ENCODE peak calls at places on chromosomes 12 and 14, in five cellular contexts. F is gastrocnemius medialis, E is fibroblast of lung, B is cardiac muscle cell, R is H9. K is an unnamed sample.

GRCh38 chr14:97874394-97874793 is 1077.2 kb downstream of the VRK1 start:
- DNase-seq in E (no peak), B (no peak), R (no peak), F (no peak), K (no peak)

GRCh38 chr14:61549425-61549824 is 145.9 kb upstream of the HIF1A start:
- DNase-seq in R (no peak), E (peak), B (no peak), F (no peak), K (no peak)

GRCh38 chr12:40598073-40598472 is 94.2 kb upstream of the CNTN1 start:
- DNase-seq in R (no peak), E (no peak), F (no peak), B (no peak), K (no peak)

GRCh38 chr14:73757381-73757780 is 43.2 kb upstream of the PNMA1 start:
- DNase-seq in F (no peak), R (no peak), E (no peak), B (no peak), K (no peak)

GRCh38 chr14:39442293-39442692 is 10.1 kb upstream of the FBXO33 start:
- DNase-seq in F (peak), R (no peak), E (peak), B (no peak), K (no peak)

GRCh38 chr12:54411398-54412241 is 7.4 kb downstream of the ITGA5 start:
- DNase-seq in R (peak), E (peak), B (no peak), F (peak), K (no peak)

GRCh38 chr12:72271401-72271740 is 799 bp upstream of the TRHDE start:
- DNase-seq in E (peak), B (peak), R (no peak), F (no peak), K (no peak)

GRCh38 chr12:47839214-47839613 is 19.5 kb upstream of the HDAC7 start:
- DNase-seq in B (no peak), R (peak), F (no peak), E (no peak), K (no peak)

GRCh38 chr12:4587108-4587507 is 25.1 kb downstream of the DYRK4 start:
- DNase-seq in B (no peak), R (peak), E (no peak), F (no peak), K (no peak)

GRCh38 chr12:15706010-15706676 is 83.0 kb downstream of the EPS8 start:
- DNase-seq in B (no peak), R (peak), F (no peak), E (no peak), K (no peak)

GRCh38 chr12:82964446-82964845 is 277.7 kb downstream of the TMTC2 start:
- DNase-seq in F (no peak), R (no peak), B (peak), E (no peak), K (no peak)

GRCh38 chr14:24308342-24309124 is 756 bp upstream of the CIDEB start:
- DNase-seq in E (no peak), B (no peak), R (no peak), F (no peak), K (no peak)

GRCh38 chr14:43587183-43587582 is 919.9 kb downstream of the FSCB start:
- DNase-seq in R (peak), E (no peak), F (no peak), B (no peak), K (no peak)

GRCh38 chr12:16165506-16165905 is 112.0 kb downstream of the SLC15A5 start:
- DNase-seq in B (peak), E (peak), F (peak), R (peak), K (no peak)

GRCh38 chr12:57127710-57128518 is at the start of gene LRP1:
- DNase-seq in B (peak), E (peak), F (peak), R (peak), K (peak)

GRCh38 chr12:88650715-88651114 is 70.4 kb upstream of the KITLG start:
- DNase-seq in R (no peak), E (peak), B (no peak), F (no peak), K (no peak)

GRCh38 chr12:117284160-117284559 is 77.3 kb downstream of the NOS1 start:
- DNase-seq in F (no peak), R (no peak), B (no peak), E (no peak), K (no peak)

GRCh38 chr12:77118696-77119095 is 53.3 kb upstream of the E2F7 start:
- DNase-seq in E (peak), B (no peak), F (no peak), R (no peak), K (no peak)

GRCh38 chr12:6178981-6179761 is 21.0 kb upstream of the CD9 start:
- DNase-seq in B (peak), F (no peak), E (peak), R (peak), K (no peak)
- TF ChIP-seq CTCF in B (peak), F (no peak), E (no peak), R (peak), K (no peak)

GRCh38 chr12:70754330-70754741 is 117.1 kb upstream of the PTPRB start:
- DNase-seq in R (no peak), E (no peak), B (peak), F (no peak), K (no peak)
- TF ChIP-seq CTCF in R (no peak), E (no peak), B (no peak), F (no peak), K (no peak)

GRCh38 chr12:93419388-93420034 is 22.2 kb downstream of the UBE2N start:
- DNase-seq in E (peak), B (peak), R (no peak), F (no peak), K (peak)
- TF ChIP-seq CTCF in E (no peak), B (peak), R (peak), F (peak), K (peak)

GRCh38 chr14:59004012-59004411 is 184.5 kb upstream of the DAAM1 start:
- DNase-seq in R (no peak), F (no peak), E (no peak), B (peak), K (no peak)
- TF ChIP-seq CTCF in R (no peak), F (no peak), E (peak), B (peak), K (no peak)

DNA sequence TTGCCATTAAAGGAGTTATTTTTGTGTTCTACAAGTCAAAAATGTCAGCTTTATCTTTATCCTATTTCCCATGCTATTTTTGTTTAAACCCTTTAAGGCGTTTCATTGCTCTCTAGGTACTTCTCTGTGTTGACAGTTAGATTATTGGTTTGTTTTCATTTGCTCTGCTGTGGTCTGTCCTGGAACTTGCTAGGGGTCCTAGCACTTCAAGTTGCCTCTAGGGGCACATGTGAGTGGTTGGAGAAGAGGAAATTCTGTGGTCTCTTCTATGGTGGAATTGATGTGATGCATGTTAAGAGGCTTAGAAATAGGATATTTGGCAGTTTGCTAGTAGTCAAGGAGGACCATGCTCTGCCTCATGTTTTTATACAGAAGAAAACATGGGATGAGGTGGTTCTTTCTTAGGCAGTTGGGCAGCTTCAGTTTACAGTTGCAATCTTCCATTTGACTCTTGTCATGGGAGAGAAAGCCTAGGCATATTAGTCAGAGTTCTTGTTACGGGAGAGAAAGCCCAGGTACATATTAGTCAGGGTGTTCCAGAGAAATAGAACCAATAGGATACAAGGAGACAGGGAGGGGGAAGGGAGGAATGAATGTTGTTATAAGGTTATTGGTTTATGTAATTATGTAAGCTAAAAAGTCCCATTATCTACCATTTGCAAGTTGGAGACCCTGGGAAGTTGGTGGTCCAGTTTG is 14.4 kb downstream of the TTLL5 start:
- DNase-seq in F (no peak), E (no peak), B (peak), R (no peak), K (no peak)
- TF ChIP-seq CTCF in F (no peak), E (no peak), B (peak), R (peak), K (no peak)

DNA sequence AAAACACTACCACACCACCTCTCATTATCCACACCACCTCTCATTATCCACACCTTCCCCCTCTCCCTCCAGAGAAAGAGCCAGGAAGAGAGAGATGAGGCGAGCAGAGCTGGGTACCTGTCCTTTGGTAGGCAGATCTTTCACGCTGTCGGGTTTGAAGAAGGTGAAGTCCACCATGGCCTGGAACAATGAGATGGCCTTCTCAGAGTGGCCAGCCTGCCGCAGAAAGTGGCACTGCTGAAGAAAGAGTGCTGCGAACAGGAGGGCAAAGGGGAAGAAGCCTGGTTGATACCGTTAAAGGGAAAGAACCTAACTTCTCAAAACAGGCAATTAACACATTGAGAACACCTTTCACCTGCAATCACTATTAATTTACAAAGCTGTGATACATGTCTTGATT is 30.6 kb downstream of the NRDE2 start:
- DNase-seq in R (no peak), E (no peak), B (no peak), F (no peak), K (no peak)
- TF ChIP-seq CTCF in R (no peak), E (no peak), B (no peak), F (no peak), K (no peak)

GRCh38 chr12:104230704-104231103 is 15.1 kb downstream of the TXNRD1 start:
- DNase-seq in F (no peak), E (no peak), R (peak), B (no peak), K (no peak)

GRCh38 chr12:104232609-104233280 is 17.2 kb downstream of the TXNRD1 start:
- DNase-seq in R (no peak), E (no peak), F (no peak), B (no peak), K (no peak)

GRCh38 chr12:104234926-104235499 is 19.4 kb downstream of the TXNRD1 start:
- DNase-seq in R (no peak), B (no peak), E (no peak), F (no peak), K (no peak)

GRCh38 chr12:104226672-104227071 is 11.1 kb downstream of the TXNRD1 start:
- DNase-seq in F (no peak), R (no peak), B (no peak), E (peak), K (no peak)

DNA sequence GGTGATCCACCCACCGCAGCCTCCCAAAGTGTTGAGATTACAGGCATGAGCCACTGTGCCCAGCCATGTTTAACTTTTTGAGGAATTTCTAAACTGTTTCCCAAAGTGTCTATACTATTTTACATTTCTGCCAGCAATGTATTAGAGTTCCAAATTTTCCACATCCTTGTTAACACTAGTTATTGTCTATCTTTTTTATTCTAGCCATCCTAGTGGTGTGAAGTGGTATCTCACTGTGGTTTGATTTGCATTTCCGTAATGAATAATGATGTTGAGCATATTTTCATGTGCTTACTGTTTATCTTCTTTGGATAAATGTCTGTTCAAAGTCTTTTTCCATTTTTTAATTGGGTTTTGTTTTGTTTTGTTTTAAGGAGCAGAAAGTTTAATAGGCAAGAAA is 14.7 kb downstream of the TXNRD1 start:
- DNase-seq in R (no peak), B (no peak), E (no peak), F (no peak), K (no peak)
- TF ChIP-seq CTCF in R (peak), B (no peak), E (no peak), F (no peak), K (no peak)